ENCODE peak calls at places on chromosomes 5 and 9, in nine cellular contexts. B, R, D, E, G, Y, X, A and P are unnamed samples.

GRCh38 chr5:169980418-169981053 is at the start of gene INSYN2B:
- DNase-seq in G (peak), E (peak), X (peak), R (peak), A (peak), D (peak), B (peak), Y (peak), P (no peak)

GRCh38 chr9:127509261-127509954 is 58.1 kb downstream of the LRSAM1 start:
- DNase-seq in A (no peak), Y (no peak), D (no peak), G (no peak), R (no peak), X (no peak), B (peak), E (no peak), P (no peak)

GRCh38 chr5:133227082-133227481 is 175.3 kb downstream of the HSPA4 start:
- DNase-seq in E (no peak), R (no peak), X (no peak), D (no peak), Y (no peak), A (no peak), B (no peak), G (no peak), P (no peak)

GRCh38 chr9:86978986-86979385 is 31.7 kb upstream of the GAS1 start:
- DNase-seq in B (peak), R (no peak), D (peak), Y (no peak), E (no peak), A (no peak), X (peak), G (no peak), P (no peak)

GRCh38 chr5:147826351-147826750 is 5.1 kb downstream of the SPINK1 start:
- DNase-seq in D (no peak), A (no peak), R (no peak), G (no peak), Y (no peak), E (no peak), B (no peak), X (no peak), P (no peak)

GRCh38 chr9:102309379-102309778 is 570.9 kb upstream of the GRIN3A start:
- DNase-seq in A (no peak), Y (no peak), R (no peak), G (no peak), X (no peak), B (no peak), E (no peak), D (no peak), P (no peak)

GRCh38 chr5:141513021-141513626 is 24.2 kb downstream of the PCDHGC5 start:
- DNase-seq in X (peak), A (peak), R (no peak), E (no peak), G (peak), Y (no peak), B (peak), D (peak), P (no peak)

GRCh38 chr9:87670572-87671264 is 55.2 kb upstream of the CTSL start:
- DNase-seq in A (no peak), E (no peak), G (no peak), R (no peak), D (no peak), B (no peak), X (no peak), Y (no peak), P (no peak)

GRCh38 chr9:114302727-114303126 is 20.2 kb upstream of the ORM1 start:
- DNase-seq in R (no peak), G (no peak), Y (no peak), B (no peak), D (no peak), A (no peak), E (peak), X (no peak), P (peak)

GRCh38 chr9:19154135-19154612 is 26.9 kb upstream of the PLIN2 start:
- DNase-seq in B (peak), R (no peak), A (no peak), Y (no peak), D (peak), X (peak), E (peak), G (no peak), P (no peak)

GRCh38 chr5:83467315-83468044 is 4.1 kb upstream of the VCAN start:
- DNase-seq in G (no peak), D (peak), A (no peak), B (peak), X (peak), R (no peak), Y (peak), E (peak), P (no peak)

GRCh38 chr9:94085062-94085639 is 887 bp downstream of the PTPDC1 start:
- DNase-seq in Y (peak), G (no peak), B (peak), X (peak), R (no peak), A (no peak), E (no peak), D (peak), P (no peak)

GRCh38 chr5:78221964-78222451 is 72.5 kb downstream of the AP3B1 start:
- DNase-seq in D (peak), A (no peak), R (no peak), E (no peak), G (no peak), B (peak), Y (peak), X (no peak), P (no peak)

GRCh38 chr5:9924614-9925013 is 294.5 kb upstream of the TAS2R1 start:
- DNase-seq in X (peak), A (no peak), D (peak), R (no peak), G (no peak), B (peak), Y (peak), E (no peak), P (no peak)

GRCh38 chr5:171946382-171946781 is 60.1 kb downstream of the FBXW11 start:
- DNase-seq in R (no peak), X (no peak), E (no peak), Y (peak), B (no peak), G (no peak), D (no peak), A (no peak), P (no peak)

GRCh38 chr5:54390015-54390414 is 65.5 kb upstream of the HSPB3 start:
- DNase-seq in G (no peak), D (peak), B (peak), Y (peak), R (no peak), E (no peak), A (no peak), X (peak), P (no peak)

GRCh38 chr5:171316258-171317121 is 7.4 kb downstream of the TLX3 start:
- DNase-seq in E (no peak), R (no peak), Y (no peak), B (no peak), A (no peak), G (no peak), X (peak), D (no peak), P (peak)

GRCh38 chr5:61329729-61330128 is 2.3 kb upstream of the ZSWIM6 start:
- DNase-seq in R (no peak), E (no peak), Y (peak), G (no peak), B (no peak), A (no peak), X (no peak), D (peak), P (no peak)

GRCh38 chr5:54673523-54674225 is 156.1 kb downstream of the SNX18 start:
- DNase-seq in A (no peak), G (no peak), B (peak), X (peak), E (peak), Y (no peak), R (no peak), D (peak), P (no peak)

GRCh38 chr5:135016926-135017325 is 17.1 kb downstream of the PITX1 start:
- DNase-seq in D (no peak), E (peak), R (no peak), A (no peak), G (no peak), X (no peak), Y (no peak), B (no peak), P (peak)

GRCh38 chr5:62144395-62145022 is 161.5 kb upstream of the KIF2A start:
- DNase-seq in B (no peak), X (peak), R (no peak), A (no peak), G (no peak), Y (peak), E (no peak), D (no peak), P (no peak)

GRCh38 chr5:851076-851475 is 290 bp upstream of the ZDHHC11 start:
- DNase-seq in B (no peak), Y (no peak), X (no peak), A (no peak), R (no peak), D (no peak), E (peak), G (no peak), P (peak)

GRCh38 chr5:53239301-53239990 is 129.9 kb upstream of the MOCS2 start:
- DNase-seq in A (no peak), E (no peak), Y (peak), G (no peak), B (peak), R (no peak), X (peak), D (no peak), P (no peak)

GRCh38 chr9:96073531-96074284 is 198.2 kb downstream of the ERCC6L2 start:
- DNase-seq in A (no peak), Y (peak), E (no peak), D (peak), X (no peak), R (no peak), B (peak), G (no peak), P (no peak)

GRCh38 chr5:12662545-12663314 is 758.5 kb upstream of the CTNND2 start:
- DNase-seq in Y (no peak), A (no peak), X (no peak), D (no peak), E (no peak), G (no peak), B (no peak), R (no peak), P (peak)

GRCh38 chr9:74036549-74037231 is 460.4 kb upstream of the RORB start:
- DNase-seq in B (peak), A (no peak), Y (no peak), R (no peak), E (no peak), D (peak), X (peak), G (no peak), P (no peak)
- TF ChIP-seq CTCF in B (no peak), A (no peak), Y (no peak), R (no peak), E (no peak), D (no peak), X (no peak), G (no peak), P (no peak)

GRCh38 chr5:131814990-131815389 is 18.2 kb upstream of the FNIP1 start:
- DNase-seq in B (peak), D (peak), G (no peak), Y (peak), X (peak), R (no peak), E (no peak), A (no peak), P (no peak)
- TF ChIP-seq CTCF in B (no peak), D (no peak), G (no peak), Y (no peak), X (no peak), R (no peak), E (no peak), A (no peak), P (no peak)

GRCh38 chr5:163595851-163596399 is 90.5 kb downstream of the MAT2B start:
- DNase-seq in R (no peak), B (no peak), A (no peak), E (no peak), D (no peak), X (no peak), Y (no peak), G (no peak), P (no peak)
- TF ChIP-seq CTCF in R (no peak), B (no peak), A (no peak), E (no peak), D (no peak), X (no peak), Y (no peak), G (no peak), P (no peak)

DNA sequence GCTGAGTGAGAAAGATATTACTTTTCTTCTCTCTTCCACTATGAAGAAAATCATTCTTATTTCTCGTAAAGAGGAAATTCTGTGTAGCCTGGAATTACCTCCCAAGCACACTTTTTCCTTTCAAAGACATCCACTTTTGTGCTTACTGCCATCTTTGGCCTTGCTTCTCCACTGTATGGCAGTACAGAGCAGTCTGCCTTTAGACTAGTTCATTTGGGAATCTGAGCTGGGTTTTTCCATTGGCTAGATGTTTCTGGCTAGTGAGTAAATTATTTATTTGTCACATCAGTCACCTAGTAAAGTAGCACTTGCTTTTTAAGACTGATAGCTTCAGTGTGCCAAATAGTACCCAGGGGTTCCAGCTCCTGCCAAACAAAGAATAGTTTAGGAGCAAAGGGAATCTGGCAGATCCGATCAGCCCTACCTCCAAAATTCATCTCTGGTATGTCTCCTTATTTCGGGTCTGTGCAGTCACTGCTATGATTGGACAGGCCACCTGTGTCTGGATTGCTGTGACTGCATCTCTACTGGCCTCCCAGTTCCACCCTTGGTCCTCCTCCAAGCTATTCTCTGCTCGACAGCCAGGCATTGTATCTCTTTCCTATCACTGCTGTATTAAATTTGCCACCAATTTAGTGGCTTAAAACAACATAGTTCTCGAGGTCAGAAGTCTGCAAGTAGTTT is 97.6 kb downstream of the NUDT12 start:
- DNase-seq in R (no peak), X (no peak), B (peak), D (peak), E (no peak), G (no peak), A (no peak), Y (peak), P (no peak)
- TF ChIP-seq CTCF in R (no peak), X (peak), B (no peak), D (peak), E (no peak), G (no peak), A (peak), Y (no peak), P (peak)